ENCODE peak calls at places on chromosomes 16 and 17, in seven cellular contexts. Y is mesenchymal stem cell; F is head of caudate nucleus; L is stimulated activated CD4-positive, alpha-beta T cell treated with anti-CD3 and anti-CD28 coated beads, Interleukin-1b, Interleukin-23, amount 100 ng/mL, for 1 hour; J is activated CD4-positive, CD25-positive, alpha-beta regulatory T cell; A is left ventricle myocardium superior; Z is activated naive CD8-positive, alpha-beta T cell treated with anti-CD3 and anti-CD28 coated beads, Interleukin-2, amount 50 U/mL, for 16 hours. W is an unnamed sample.

GRCh38 chr17:10031102-10031501 is 126.0 kb upstream of the RCVRN start:
- DNase-seq in Y (no peak), Z (no peak), L (no peak), A (no peak), J (no peak), F (no peak), W (no peak)

GRCh38 chr17:16293918-16294317 is 59.4 kb downstream of the CENPV start:
- DNase-seq in L (no peak), Y (no peak), Z (no peak), A (no peak), J (no peak), F (peak), W (no peak)

GRCh38 chr16:57264950-57265371 is 19.5 kb downstream of the PLLP start:
- DNase-seq in F (no peak), Y (no peak), A (no peak), J (no peak), Z (no peak), L (no peak), W (no peak)

GRCh38 chr17:59963738-59964454 is 644 bp downstream of the RNFT1 start:
- DNase-seq in Y (peak), J (no peak), A (peak), L (no peak), Z (no peak), F (peak), W (peak)

GRCh38 chr17:77888242-77889134 is 70.0 kb upstream of the TNRC6C start:
- DNase-seq in A (no peak), F (no peak), Y (no peak), L (no peak), Z (no peak), J (no peak), W (no peak)

GRCh38 chr17:37142294-37142944 is 193.7 kb downstream of the AATF start:
- DNase-seq in L (no peak), A (no peak), Z (no peak), Y (no peak), J (no peak), F (no peak), W (no peak)

GRCh38 chr17:69717819-69718218 is 303.3 kb downstream of the MAP2K6 start:
- DNase-seq in L (no peak), J (no peak), F (no peak), A (no peak), Y (no peak), Z (no peak), W (no peak)

GRCh38 chr17:43578699-43579569 is 32.8 kb upstream of the ETV4 start:
- DNase-seq in A (no peak), L (no peak), Z (no peak), Y (peak), F (no peak), J (no peak), W (peak)

GRCh38 chr16:29738514-29738913 is 7.3 kb downstream of the C16orf54 start:
- DNase-seq in A (no peak), J (no peak), L (no peak), Z (no peak), Y (no peak), F (no peak), W (peak)

GRCh38 chr17:57356722-57357391 is 100.5 kb downstream of the MSI2 start:
- DNase-seq in Z (no peak), F (peak), L (no peak), Y (no peak), A (no peak), J (no peak), W (no peak)

GRCh38 chr17:76642994-76643393 is 563 bp downstream of the ST6GALNAC1 start:
- DNase-seq in Z (no peak), L (no peak), F (no peak), A (no peak), J (no peak), Y (no peak), W (no peak)

GRCh38 chr17:40542562-40543411 is 22.5 kb downstream of the CCR7 start:
- DNase-seq in Y (peak), A (peak), F (no peak), Z (no peak), J (no peak), L (no peak), W (no peak)

GRCh38 chr17:30226878-30227277 is 8.6 kb downstream of the SLC6A4 start:
- DNase-seq in Y (no peak), J (no peak), A (no peak), Z (no peak), L (no peak), F (no peak), W (no peak)

GRCh38 chr16:10494343-10495030 is 85.9 kb downstream of the EMP2 start:
- DNase-seq in J (no peak), A (no peak), Z (no peak), L (no peak), Y (no peak), F (peak), W (no peak)

GRCh38 chr16:85986931-85987749 is 88.2 kb downstream of the IRF8 start:
- DNase-seq in J (no peak), Z (no peak), L (peak), F (no peak), A (peak), Y (peak), W (no peak)

GRCh38 chr16:4882261-4882632 is 35.0 kb downstream of the UBN1 start:
- DNase-seq in Y (peak), L (no peak), J (no peak), A (no peak), F (no peak), Z (no peak), W (no peak)

GRCh38 chr16:64012166-64012565 is 1109.7 kb downstream of the CDH11 start:
- DNase-seq in A (no peak), F (no peak), Y (peak), Z (no peak), L (no peak), J (no peak), W (no peak)

GRCh38 chr16:65769776-65770438 is 596.6 kb upstream of the CDH5 start:
- DNase-seq in Z (no peak), A (no peak), F (no peak), J (no peak), Y (no peak), L (no peak), W (no peak)

GRCh38 chr17:28346746-28347246 is 10.5 kb downstream of the POLDIP2 start:
- DNase-seq in A (no peak), Y (peak), F (no peak), Z (no peak), L (no peak), J (no peak), W (no peak)

GRCh38 chr16:728131-728889 is 1.4 kb downstream of the HAGHL start:
- DNase-seq in A (peak), F (peak), Z (no peak), L (no peak), J (peak), Y (peak), W (peak)

GRCh38 chr17:46028969-46029565 is 30.0 kb downstream of the STH start:
- DNase-seq in L (no peak), F (peak), J (no peak), Y (no peak), A (no peak), Z (no peak), W (no peak)

GRCh38 chr16:70589998-70590471 is 56.3 kb upstream of the IL34 start:
- DNase-seq in A (peak), F (peak), L (no peak), Y (peak), J (no peak), Z (no peak), W (no peak)

GRCh38 chr17:73533801-73534574 is 110.3 kb downstream of the SDK2 start:
- DNase-seq in A (no peak), F (no peak), Z (no peak), L (no peak), J (no peak), Y (no peak), W (no peak)

GRCh38 chr17:9020824-9021157 is 519 bp upstream of the NTN1 start:
- DNase-seq in F (no peak), Z (no peak), Y (no peak), L (no peak), J (no peak), A (peak), W (no peak)

GRCh38 chr17:80872011-80872929 is 119.4 kb upstream of the CHMP6 start:
- DNase-seq in L (no peak), A (peak), Z (no peak), F (no peak), Y (no peak), J (no peak), W (no peak)

GRCh38 chr17:28551421-28552186 is 820 bp downstream of the UNC119 start:
- DNase-seq in Z (no peak), Y (peak), L (no peak), A (no peak), F (peak), J (no peak), W (peak)

GRCh38 chr17:56309897-56310296 is 156.6 kb downstream of the ANKFN1 start:
- DNase-seq in J (no peak), Z (no peak), L (no peak), F (no peak), A (no peak), Y (no peak), W (no peak)

GRCh38 chr17:2862197-2862596 is 66.0 kb downstream of the RAP1GAP2 start:
- DNase-seq in L (no peak), J (no peak), Z (no peak), A (no peak), F (no peak), Y (no peak), W (no peak)

GRCh38 chr16:88527186-88527936 is 42.8 kb upstream of the ZC3H18 start:
- DNase-seq in Z (peak), L (peak), F (peak), Y (peak), A (peak), J (peak), W (peak)

GRCh38 chr17:51718945-51719344 is 439.6 kb downstream of the CA10 start:
- DNase-seq in J (no peak), A (no peak), Y (no peak), F (no peak), Z (no peak), L (no peak), W (no peak)

GRCh38 chr16:85627835-85628556 is 14.9 kb downstream of the GSE1 start:
- DNase-seq in Y (no peak), Z (no peak), J (no peak), L (no peak), A (peak), F (no peak), W (no peak)

GRCh38 chr17:66310528-66311148 is 8.2 kb downstream of the PRKCA start:
- DNase-seq in Y (no peak), J (no peak), A (no peak), Z (no peak), L (no peak), F (no peak), W (no peak)

GRCh38 chr16:19419691-19420060 is 2.0 kb downstream of the TMC5 start:
- DNase-seq in J (no peak), A (no peak), Z (no peak), Y (no peak), L (no peak), F (no peak), W (no peak)

GRCh38 chr17:39543669-39544068 is 64.1 kb downstream of the NEUROD2 start:
- DNase-seq in Z (no peak), L (no peak), J (no peak), F (no peak), Y (no peak), A (no peak), W (no peak)

GRCh38 chr16:85390511-85391174 is 222.5 kb upstream of the GSE1 start:
- DNase-seq in Y (peak), Z (no peak), A (peak), J (no peak), F (peak), L (no peak), W (no peak)

GRCh38 chr16:12060751-12061150 is 84.2 kb downstream of the SNX29 start:
- DNase-seq in L (no peak), Y (no peak), A (no peak), J (no peak), F (no peak), Z (no peak), W (no peak)

GRCh38 chr16:6856578-6856977 is 476.1 kb upstream of the RBFOX1 start:
- DNase-seq in L (no peak), F (no peak), A (no peak), Y (no peak), J (no peak), Z (no peak), W (no peak)